ENCODE peak calls at places on chromosome 6, in four cellular contexts. One of them, this sample, is unnamed.
A peak's percentile ranks its signal among the peaks of the same experiment; 100 is the strongest.

GRCh38 chr6:104855507-104855906 is 4.2 kb downstream of the HACE1 start:
- DNase-seq in NCI-H1105: no peak
- DNase-seq in NCI-H1417 treated with DMSO at 0.1 percent for 48 hours: no peak
- DNase-seq in RCC 7860: no peak
- DNase-seq in this sample: no peak

GRCh38 chr6:140572129-140572528 is 1197.7 kb upstream of the CITED2 start:
- DNase-seq in NCI-H1105: no peak
- DNase-seq in NCI-H1417 treated with DMSO at 0.1 percent for 48 hours: no peak
- DNase-seq in RCC 7860: no peak
- DNase-seq in this sample: no peak

GRCh38 chr6:156557269-156557885 is 219.8 kb upstream of the ARID1B start:
- DNase-seq in RCC 7860: no peak
- DNase-seq in NCI-H1105: no peak
- DNase-seq in NCI-H1417 treated with DMSO at 0.1 percent for 48 hours: peak; percentile 99
- DNase-seq in this sample: peak; percentile 34

GRCh38 chr6:15434823-15435380 is 189.0 kb downstream of the JARID2 start:
- DNase-seq in RCC 7860: no peak
- DNase-seq in NCI-H1417 treated with DMSO at 0.1 percent for 48 hours: no peak
- DNase-seq in NCI-H1105: no peak
- DNase-seq in this sample: no peak

GRCh38 chr6:132199343-132199742 is 201.9 kb downstream of the MOXD1 start:
- DNase-seq in NCI-H1105: no peak
- DNase-seq in NCI-H1417 treated with DMSO at 0.1 percent for 48 hours: no peak
- DNase-seq in RCC 7860: no peak
- DNase-seq in this sample: no peak

GRCh38 chr6:33694401-33694931 is 17.0 kb downstream of the UQCC2 start:
- DNase-seq in RCC 7860: peak; percentile 64
- DNase-seq in NCI-H1417 treated with DMSO at 0.1 percent for 48 hours: no peak
- DNase-seq in NCI-H1105: no peak
- DNase-seq in this sample: no peak

GRCh38 chr6:113221850-113222249 is 635.3 kb upstream of the MARCKS start:
- DNase-seq in NCI-H1417 treated with DMSO at 0.1 percent for 48 hours: no peak
- DNase-seq in RCC 7860: no peak
- DNase-seq in NCI-H1105: no peak
- DNase-seq in this sample: no peak

GRCh38 chr6:116557863-116558262 is 4.3 kb downstream of the CALHM4 start:
- DNase-seq in NCI-H1417 treated with DMSO at 0.1 percent for 48 hours: no peak
- DNase-seq in NCI-H1105: peak; percentile 76
- DNase-seq in RCC 7860: peak; percentile 76
- DNase-seq in this sample: peak; percentile 84

GRCh38 chr6:98980814-98981213 is 33.1 kb upstream of the FBXL4 start:
- DNase-seq in NCI-H1417 treated with DMSO at 0.1 percent for 48 hours: no peak
- DNase-seq in RCC 7860: no peak
- DNase-seq in NCI-H1105: no peak
- DNase-seq in this sample: no peak

GRCh38 chr6:146886587-146887446 is 288.0 kb downstream of the ADGB start:
- DNase-seq in RCC 7860: no peak
- DNase-seq in NCI-H1417 treated with DMSO at 0.1 percent for 48 hours: no peak
- DNase-seq in NCI-H1105: no peak
- DNase-seq in this sample: no peak

GRCh38 chr6:164085552-164086325 is 671.2 kb downstream of the QKI start:
- DNase-seq in NCI-H1417 treated with DMSO at 0.1 percent for 48 hours: no peak
- DNase-seq in NCI-H1105: no peak
- DNase-seq in RCC 7860: no peak
- DNase-seq in this sample: no peak

GRCh38 chr6:41439524-41440418 is 104.4 kb downstream of the NCR2 start:
- DNase-seq in NCI-H1105: no peak
- DNase-seq in RCC 7860: no peak
- DNase-seq in NCI-H1417 treated with DMSO at 0.1 percent for 48 hours: no peak
- DNase-seq in this sample: no peak

GRCh38 chr6:142856857-142857608 is 87.9 kb downstream of the HIVEP2 start:
- DNase-seq in RCC 7860: no peak
- DNase-seq in NCI-H1417 treated with DMSO at 0.1 percent for 48 hours: no peak
- DNase-seq in NCI-H1105: no peak
- DNase-seq in this sample: no peak

GRCh38 chr6:125421853-125422252 is 120.1 kb upstream of the HDDC2 start:
- DNase-seq in NCI-H1105: no peak
- DNase-seq in RCC 7860: no peak
- DNase-seq in NCI-H1417 treated with DMSO at 0.1 percent for 48 hours: no peak
- DNase-seq in this sample: no peak

GRCh38 chr6:141955621-141956020 is 177.1 kb upstream of the GJE1 start:
- DNase-seq in NCI-H1417 treated with DMSO at 0.1 percent for 48 hours: no peak
- DNase-seq in RCC 7860: no peak
- DNase-seq in NCI-H1105: no peak
- DNase-seq in this sample: no peak

GRCh38 chr6:3731700-3732099 is 19.8 kb downstream of the PXDC1 start:
- DNase-seq in RCC 7860: no peak
- DNase-seq in NCI-H1417 treated with DMSO at 0.1 percent for 48 hours: no peak
- DNase-seq in NCI-H1105: peak; percentile 28
- DNase-seq in this sample: no peak

GRCh38 chr6:150451767-150452641 is 83.2 kb downstream of the IYD start:
- DNase-seq in RCC 7860: no peak
- DNase-seq in NCI-H1105: no peak
- DNase-seq in NCI-H1417 treated with DMSO at 0.1 percent for 48 hours: no peak
- DNase-seq in this sample: no peak

GRCh38 chr6:135680964-135681913 is 170.3 kb upstream of the PDE7B start:
- DNase-seq in RCC 7860: no peak
- DNase-seq in NCI-H1105: no peak
- DNase-seq in NCI-H1417 treated with DMSO at 0.1 percent for 48 hours: no peak
- DNase-seq in this sample: no peak

GRCh38 chr6:136525586-136526195 is 24.5 kb downstream of the MAP7 start:
- DNase-seq in NCI-H1105: no peak
- DNase-seq in RCC 7860: peak; percentile 22
- DNase-seq in NCI-H1417 treated with DMSO at 0.1 percent for 48 hours: peak; percentile 53
- DNase-seq in this sample: no peak

GRCh38 chr6:112036088-112036637 is 17.7 kb upstream of the CCN6 start:
- DNase-seq in RCC 7860: no peak
- DNase-seq in NCI-H1105: no peak
- DNase-seq in NCI-H1417 treated with DMSO at 0.1 percent for 48 hours: no peak
- DNase-seq in this sample: no peak

GRCh38 chr6:118212451-118213173 is 305.5 kb downstream of the SLC35F1 start:
- DNase-seq in RCC 7860: no peak
- DNase-seq in NCI-H1105: no peak
- DNase-seq in NCI-H1417 treated with DMSO at 0.1 percent for 48 hours: no peak
- DNase-seq in this sample: no peak

GRCh38 chr6:44177691-44178423 is 19.2 kb downstream of the CAPN11 start:
- DNase-seq in NCI-H1105: no peak
- DNase-seq in RCC 7860: no peak
- DNase-seq in NCI-H1417 treated with DMSO at 0.1 percent for 48 hours: no peak
- DNase-seq in this sample: peak; percentile 86

GRCh38 chr6:92124126-92124525 is 1295.2 kb downstream of the EPHA7 start:
- DNase-seq in NCI-H1417 treated with DMSO at 0.1 percent for 48 hours: no peak
- DNase-seq in NCI-H1105: no peak
- DNase-seq in RCC 7860: no peak
- DNase-seq in this sample: no peak

GRCh38 chr6:157585274-157586087 is 204.5 kb downstream of the ZDHHC14 start:
- DNase-seq in NCI-H1105: no peak
- DNase-seq in RCC 7860: no peak
- DNase-seq in NCI-H1417 treated with DMSO at 0.1 percent for 48 hours: no peak
- DNase-seq in this sample: no peak

GRCh38 chr6:19492631-19493030 is 344.5 kb upstream of the ID4 start:
- DNase-seq in RCC 7860: peak; percentile 23
- DNase-seq in NCI-H1417 treated with DMSO at 0.1 percent for 48 hours: no peak
- DNase-seq in NCI-H1105: no peak
- DNase-seq in this sample: no peak

GRCh38 chr6:79676785-79677736 is 45.9 kb downstream of the SH3BGRL2 start:
- DNase-seq in NCI-H1105: no peak
- DNase-seq in RCC 7860: no peak
- DNase-seq in NCI-H1417 treated with DMSO at 0.1 percent for 48 hours: no peak
- DNase-seq in this sample: no peak

GRCh38 chr6:50998905-50999304 is 180.2 kb downstream of the TFAP2B start:
- DNase-seq in NCI-H1105: no peak
- DNase-seq in NCI-H1417 treated with DMSO at 0.1 percent for 48 hours: no peak
- DNase-seq in RCC 7860: no peak
- DNase-seq in this sample: no peak

GRCh38 chr6:119444642-119445557 is 95.3 kb upstream of the MAN1A1 start:
- DNase-seq in RCC 7860: no peak
- DNase-seq in NCI-H1417 treated with DMSO at 0.1 percent for 48 hours: no peak
- DNase-seq in NCI-H1105: no peak
- DNase-seq in this sample: no peak

GRCh38 chr6:37761872-37762271 is 57.7 kb upstream of the ZFAND3 start:
- DNase-seq in NCI-H1105: no peak
- DNase-seq in NCI-H1417 treated with DMSO at 0.1 percent for 48 hours: no peak
- DNase-seq in RCC 7860: no peak
- DNase-seq in this sample: no peak

GRCh38 chr6:44021628-44022295 is 105.5 kb downstream of the MRPL14 start:
- DNase-seq in RCC 7860: no peak
- DNase-seq in NCI-H1417 treated with DMSO at 0.1 percent for 48 hours: no peak
- DNase-seq in NCI-H1105: no peak
- DNase-seq in this sample: no peak

GRCh38 chr6:157030756-157031155 is 253.6 kb downstream of the ARID1B start:
- DNase-seq in NCI-H1417 treated with DMSO at 0.1 percent for 48 hours: no peak
- DNase-seq in RCC 7860: no peak
- DNase-seq in NCI-H1105: no peak
- DNase-seq in this sample: peak; percentile 90

GRCh38 chr6:33571637-33572316 is 8.3 kb downstream of the BAK1 start:
- DNase-seq in NCI-H1105: no peak
- DNase-seq in RCC 7860: no peak
- DNase-seq in NCI-H1417 treated with DMSO at 0.1 percent for 48 hours: no peak
- DNase-seq in this sample: peak; percentile 22

GRCh38 chr6:168122011-168122410 is 43.0 kb upstream of the FRMD1 start:
- DNase-seq in NCI-H1105: no peak
- DNase-seq in RCC 7860: no peak
- DNase-seq in NCI-H1417 treated with DMSO at 0.1 percent for 48 hours: no peak
- DNase-seq in this sample: no peak

GRCh38 chr6:129490551-129491245 is 219.3 kb downstream of the ARHGAP18 start:
- DNase-seq in NCI-H1105: no peak
- DNase-seq in RCC 7860: peak; percentile 92
- DNase-seq in NCI-H1417 treated with DMSO at 0.1 percent for 48 hours: no peak
- DNase-seq in this sample: peak; percentile 68

GRCh38 chr6:21946298-21946783 is 350.5 kb downstream of the PRL start:
- DNase-seq in NCI-H1105: no peak
- DNase-seq in RCC 7860: peak; percentile 99
- DNase-seq in NCI-H1417 treated with DMSO at 0.1 percent for 48 hours: no peak
- DNase-seq in this sample: no peak

This sample was measured in adrenal gland.